ENCODE peak calls at places on chromosomes 12 and 14, in seven cellular contexts. Z is H7, S is NCI-H510A, P is hippocampal formation, H is tibial artery, Q is HTR-8/SVneo, V is HEK293T. U is an unnamed sample.

GRCh38 chr12:3755898-3756297 is 3.0 kb upstream of the CRACR2A start:
- DNase-seq in Z (no peak), S (no peak), P (no peak), H (no peak), Q (no peak), V (no peak), U (no peak)

GRCh38 chr14:105602799-105603763 is 76.7 kb downstream of the TMEM121 start:
- DNase-seq in Z (no peak), S (no peak), P (no peak), H (no peak), Q (no peak), V (no peak), U (no peak)

GRCh38 chr12:12272869-12273268 is 6.0 kb upstream of the LRP6 start:
- DNase-seq in Z (peak), S (no peak), P (no peak), H (no peak), Q (no peak), V (no peak), U (no peak)

GRCh38 chr14:20662968-20663731 is 21.2 kb upstream of the RNASE4 start:
- DNase-seq in Z (peak), S (no peak), P (peak), H (peak), Q (no peak), V (peak), U (peak)

GRCh38 chr14:64723691-64724577 is 19.7 kb downstream of the PLEKHG3 start:
- DNase-seq in Z (no peak), S (peak), P (peak), H (no peak), Q (no peak), V (peak), U (no peak)

GRCh38 chr12:105369014-105369413 is 38.5 kb downstream of the C12orf75 start:
- DNase-seq in Z (no peak), S (no peak), P (no peak), H (no peak), Q (no peak), V (no peak), U (no peak)

GRCh38 chr12:110107369-110108281 is 16.5 kb upstream of the IFT81 start:
- DNase-seq in Z (no peak), S (no peak), P (no peak), H (peak), Q (peak), V (no peak), U (no peak)

GRCh38 chr12:92703777-92704176 is 988 bp downstream of the PLEKHG7 start:
- DNase-seq in Z (no peak), S (no peak), P (no peak), H (no peak), Q (no peak), V (no peak), U (no peak)

GRCh38 chr12:49953961-49954835 is 3.7 kb downstream of the AQP2 start:
- DNase-seq in Z (no peak), S (no peak), P (no peak), H (no peak), Q (no peak), V (no peak), U (no peak)